ENCODE peak calls at places on chromosomes 11 and 22, in nine cellular contexts. Y is IMR-90, T is fibroblast of the aortic adventitia, E is dorsolateral prefrontal cortex, V is left ventricle myocardium inferior, A is fibroblast of pulmonary artery, C is body of pancreas, N is psoas muscle, O is kidney epithelial cell. R is an unnamed sample.

GRCh38 chr11:95154514-95154913 is 64.9 kb downstream of the ENDOD1 start:
- DNase-seq in A (peak), Y (peak), V (no peak), N (peak), O (no peak), E (no peak), T (peak), C (peak), R (peak)

GRCh38 chr11:122642971-122643370 is 12.6 kb upstream of the UBASH3B start:
- DNase-seq in N (no peak), V (no peak), C (no peak), A (no peak), T (no peak), E (no peak), Y (peak), O (no peak), R (no peak)

GRCh38 chr11:43574949-43575915 is 105.3 kb upstream of the HSD17B12 start:
- DNase-seq in O (no peak), V (peak), Y (peak), E (peak), A (peak), N (no peak), C (no peak), T (peak), R (peak)

GRCh38 chr11:128289048-128289447 is 298.3 kb downstream of the ETS1 start:
- DNase-seq in T (no peak), V (no peak), A (no peak), O (no peak), Y (no peak), N (no peak), E (no peak), C (no peak), R (no peak)

GRCh38 chr11:34063061-34063795 is 11.7 kb downstream of the CAPRIN1 start:
- DNase-seq in O (no peak), C (no peak), V (no peak), E (no peak), Y (peak), N (no peak), T (peak), A (peak), R (no peak)

GRCh38 chr22:16387088-16387487 is 205.5 kb downstream of the CCT8L2 start:
- DNase-seq in E (no peak), C (no peak), N (no peak), T (no peak), Y (no peak), A (no peak), V (no peak), O (no peak), R (no peak)

GRCh38 chr11:107612445-107612844 is 21.5 kb downstream of the ELMOD1 start:
- DNase-seq in N (no peak), Y (no peak), A (no peak), T (no peak), C (no peak), O (no peak), V (no peak), E (no peak), R (no peak)

GRCh38 chr11:57778318-57779037 is 16.9 kb downstream of the CTNND1 start:
- DNase-seq in C (peak), O (peak), A (peak), E (peak), V (peak), N (peak), T (peak), Y (peak), R (peak)

GRCh38 chr11:99069831-99070444 is 49.2 kb downstream of the CNTN5 start:
- DNase-seq in O (no peak), V (no peak), Y (no peak), T (no peak), N (no peak), E (no peak), A (peak), C (peak), R (peak)

GRCh38 chr11:14075118-14075601 is 112.6 kb downstream of the SPON1 start:
- DNase-seq in T (no peak), V (no peak), C (no peak), O (peak), Y (no peak), E (no peak), N (no peak), A (no peak), R (no peak)

GRCh38 chr11:128551641-128552335 is 35.6 kb downstream of the ETS1 start:
- DNase-seq in V (no peak), E (no peak), N (no peak), T (no peak), C (no peak), A (no peak), Y (no peak), O (no peak), R (no peak)

GRCh38 chr11:45087761-45088160 is 58.7 kb upstream of the PRDM11 start:
- DNase-seq in T (no peak), N (no peak), O (no peak), V (no peak), C (no peak), A (no peak), E (no peak), Y (no peak), R (no peak)

GRCh38 chr11:134576721-134577171 is 164.7 kb upstream of the B3GAT1 start:
- DNase-seq in T (no peak), O (no peak), N (no peak), V (no peak), A (no peak), C (no peak), Y (no peak), E (no peak), R (no peak)

GRCh38 chr11:120142072-120142423 is 4.1 kb upstream of the TRIM29 start:
- DNase-seq in Y (no peak), A (no peak), T (no peak), N (no peak), C (no peak), V (no peak), E (no peak), O (no peak), R (no peak)

GRCh38 chr11:72391638-72392423 is 42.5 kb downstream of the CLPB start:
- DNase-seq in O (no peak), A (no peak), N (no peak), Y (no peak), E (no peak), V (no peak), T (no peak), C (no peak), R (no peak)

GRCh38 chr11:64692764-64693331 is 30.1 kb downstream of the NRXN2 start:
- DNase-seq in T (no peak), O (no peak), A (no peak), E (no peak), C (no peak), N (no peak), Y (no peak), V (no peak), R (no peak)
- TF ChIP-seq CTCF in T (no peak), O (no peak), A (no peak), E (no peak), C (no peak), N (no peak), Y (no peak), V (no peak), R (no peak)

GRCh38 chr11:92769125-92769524 is 200.3 kb upstream of the MTNR1B start:
- DNase-seq in Y (no peak), C (no peak), A (no peak), T (no peak), O (no peak), E (no peak), N (no peak), V (no peak), R (no peak)
- H3K4me3 ChIP-seq in Y (no peak), C (no peak), A (no peak), T (no peak), O (no peak), E (no peak), N (no peak), V (no peak), R (no peak)

GRCh38 chr11:93131709-93132108 is 66.1 kb downstream of the SLC36A4 start:
- DNase-seq in Y (no peak), C (no peak), N (no peak), O (no peak), V (no peak), E (no peak), T (no peak), A (no peak), R (peak)
- TF ChIP-seq CTCF in Y (peak), C (no peak), N (no peak), O (no peak), V (peak), E (no peak), T (no peak), A (no peak), R (no peak)

GRCh38 chr11:117874253-117874909 is 2.1 kb downstream of the FXYD6 start:
- DNase-seq in V (no peak), N (no peak), T (no peak), O (no peak), Y (no peak), C (no peak), A (no peak), E (no peak), R (no peak)
- H3K4me3 ChIP-seq in V (peak), N (peak), T (no peak), O (no peak), Y (no peak), C (no peak), A (no peak), E (peak), R (no peak)

GRCh38 chr22:48424201-48424627 is 1403.5 kb downstream of the BRD1 start:
- DNase-seq in C (no peak), A (no peak), E (no peak), Y (no peak), N (no peak), T (no peak), V (no peak), O (no peak), R (no peak)
- TF ChIP-seq CTCF in C (no peak), A (no peak), E (no peak), Y (no peak), N (no peak), T (no peak), V (no peak), O (no peak), R (no peak)

GRCh38 chr11:10683429-10683828 is 10.1 kb downstream of the IRAG1 start:
- DNase-seq in N (no peak), A (no peak), Y (no peak), V (no peak), O (no peak), C (no peak), T (no peak), E (no peak), R (no peak)

GRCh38 chr11:10692716-10693115 is 839 bp downstream of the IRAG1 start:
- DNase-seq in C (no peak), V (no peak), A (no peak), N (no peak), E (no peak), T (no peak), Y (no peak), O (no peak), R (no peak)

GRCh38 chr11:10693509-10694071 is at the start of gene IRAG1:
- DNase-seq in Y (peak), A (peak), E (peak), O (no peak), N (peak), C (peak), T (peak), V (peak), R (peak)

DNA sequence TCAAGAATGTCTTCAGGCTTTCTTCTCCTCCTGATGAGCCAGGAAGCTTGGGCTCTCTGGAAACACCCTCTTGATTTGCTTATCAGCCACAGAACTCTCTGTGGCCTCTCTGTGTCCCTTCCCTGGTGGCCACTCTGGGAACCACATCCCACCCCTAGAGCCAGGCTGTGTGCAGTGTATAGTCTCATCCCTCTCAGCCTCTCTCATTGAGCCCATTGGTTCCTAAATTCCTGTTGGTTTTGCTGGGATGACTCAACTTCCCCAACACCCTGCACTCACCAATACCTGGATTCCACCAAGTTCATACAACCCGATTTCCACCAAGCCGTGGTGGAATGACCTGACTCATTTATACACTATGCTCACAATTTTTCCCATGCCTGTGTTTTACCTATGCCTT is 5.2 kb downstream of the IRAG1 start:
- DNase-seq in N (no peak), C (no peak), E (no peak), O (peak), Y (peak), A (no peak), T (no peak), V (no peak), R (no peak)
- H3K4me3 ChIP-seq in N (no peak), C (no peak), E (no peak), O (no peak), Y (no peak), A (no peak), T (no peak), V (no peak), R (no peak)

DNA sequence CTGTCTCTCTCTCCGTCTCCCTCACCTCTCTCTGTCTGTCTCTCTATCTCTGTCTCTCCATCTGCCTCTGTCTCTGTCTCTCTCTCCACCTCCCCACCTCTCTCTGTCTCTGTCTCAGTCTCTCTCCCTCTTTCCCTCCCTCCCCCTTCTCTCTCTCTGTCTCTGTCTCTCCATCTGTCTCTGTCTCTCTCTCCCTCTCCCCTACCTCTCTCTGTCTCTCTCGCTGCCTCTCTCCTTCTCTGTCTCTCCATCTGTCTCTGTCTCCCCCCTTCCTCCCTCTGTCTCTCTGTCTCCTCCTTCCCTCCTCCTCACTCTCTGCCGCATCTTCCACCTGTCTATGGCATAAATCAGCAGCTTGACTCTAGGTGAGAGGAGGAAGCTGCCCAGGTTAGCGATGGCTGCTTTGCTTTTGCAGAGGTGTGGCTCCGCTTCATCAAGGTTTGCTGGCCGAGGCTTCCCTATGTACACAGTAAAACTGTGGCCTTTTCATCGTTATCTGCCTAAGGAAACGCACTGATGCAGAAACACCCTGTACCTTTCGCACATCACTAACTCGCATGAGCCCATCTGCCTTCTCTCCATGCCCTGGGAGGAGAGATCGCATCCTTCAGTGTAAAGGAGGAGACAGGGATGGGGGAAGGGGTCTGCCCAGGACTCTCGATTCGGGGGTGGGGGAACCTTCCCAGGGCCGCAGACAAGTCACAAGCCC is 44.5 kb downstream of the ANO1 start:
- DNase-seq in O (no peak), C (no peak), N (no peak), E (no peak), V (no peak), Y (no peak), T (no peak), A (no peak), R (no peak)
- TF ChIP-seq CTCF in O (no peak), C (no peak), N (no peak), E (no peak), V (no peak), Y (no peak), T (no peak), A (no peak), R (no peak)

GRCh38 chr11:119093951-119094815 is 7.5 kb downstream of the DPAGT1 start:
- DNase-seq in E (no peak), O (no peak), Y (peak), A (peak), T (peak), C (no peak), N (peak), V (no peak), R (peak)

GRCh38 chr11:119093666-119093950 is 8.0 kb downstream of the DPAGT1 start:
- DNase-seq in Y (no peak), V (no peak), A (no peak), N (no peak), T (no peak), C (no peak), O (no peak), E (no peak), R (no peak)

GRCh38 chr11:119091083-119091650 is 6.5 kb downstream of the HMBS start:
- DNase-seq in A (no peak), Y (peak), C (no peak), O (no peak), T (peak), E (no peak), N (no peak), V (no peak), R (peak)

GRCh38 chr11:119092880-119093665 is 8.4 kb downstream of the HMBS start:
- DNase-seq in Y (peak), O (no peak), N (no peak), A (no peak), V (no peak), C (peak), T (peak), E (no peak), R (peak)

GRCh38 chr11:119091966-119092879 is 7.5 kb downstream of the HMBS start:
- DNase-seq in V (no peak), O (no peak), T (no peak), N (no peak), E (no peak), A (no peak), C (no peak), Y (no peak), R (no peak)
- H3K4me3 ChIP-seq in V (no peak), O (peak), T (peak), N (no peak), E (no peak), A (no peak), C (no peak), Y (no peak), R (peak)

DNA sequence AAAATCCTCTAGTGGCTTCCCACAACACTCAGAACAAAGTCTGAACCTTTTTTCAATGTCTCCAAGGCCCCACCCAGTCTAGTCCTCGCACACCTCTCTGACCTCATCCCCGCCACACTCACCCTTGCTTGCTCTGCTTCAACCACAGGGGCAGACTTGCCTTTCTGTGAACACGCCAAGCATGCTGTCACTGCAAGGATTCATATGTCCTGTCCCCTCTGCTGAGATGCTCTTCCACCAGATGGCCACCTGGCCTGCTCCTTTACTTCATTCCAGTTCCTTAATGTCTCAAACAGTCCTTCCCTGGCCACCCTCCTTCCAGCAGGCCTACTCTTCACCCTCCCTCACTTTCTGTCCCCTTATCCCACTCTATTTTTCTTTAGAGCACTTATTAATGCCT is 60.6 kb upstream of the ARHGAP20 start:
- DNase-seq in O (no peak), C (no peak), E (no peak), V (no peak), A (no peak), N (no peak), Y (no peak), T (no peak), R (no peak)
- TF ChIP-seq CTCF in O (no peak), C (no peak), E (no peak), V (no peak), A (no peak), N (no peak), Y (no peak), T (no peak), R (no peak)

R was measured in cardiac fibroblast.